ENCODE peak calls at places on chromosomes 1 and 21, in nine cellular contexts. P, H, B, G, K, N, D, O and X are unnamed samples.

GRCh38 chr1:14710331-14710730 is 111.8 kb downstream of the KAZN start:
- DNase-seq in P (no peak), H (no peak), B (no peak), G (no peak), K (no peak), N (no peak), D (no peak), O (no peak), X (no peak)

GRCh38 chr1:24996983-24997893 is 67.2 kb upstream of the RUNX3 start:
- DNase-seq in P (no peak), H (no peak), B (no peak), G (no peak), K (no peak), N (no peak), D (no peak), O (no peak), X (no peak)

GRCh38 chr1:183414365-183414764 is 3.8 kb downstream of the NMNAT2 start:
- DNase-seq in P (no peak), H (no peak), B (no peak), G (no peak), K (no peak), N (no peak), D (no peak), O (no peak), X (no peak)

GRCh38 chr1:157411064-157411463 is 141.3 kb downstream of the FCRL5 start:
- DNase-seq in P (no peak), H (no peak), B (no peak), G (no peak), K (no peak), N (no peak), D (no peak), O (no peak), X (no peak)

GRCh38 chr1:53652441-53653199 is 86.3 kb downstream of the GLIS1 start:
- DNase-seq in P (no peak), H (no peak), B (no peak), G (no peak), K (no peak), N (no peak), D (no peak), O (no peak), X (no peak)

GRCh38 chr1:85059563-85059962 is 11.3 kb upstream of the MCOLN3 start:
- DNase-seq in P (no peak), H (no peak), B (no peak), G (no peak), K (no peak), N (no peak), D (no peak), O (no peak), X (no peak)

GRCh38 chr1:91406773-91407389 is 2.2 kb upstream of the HFM1 start:
- DNase-seq in P (peak), H (no peak), B (no peak), G (no peak), K (no peak), N (no peak), D (peak), O (no peak), X (no peak)

GRCh38 chr1:65002156-65002507 is 35.8 kb upstream of the JAK1 start:
- DNase-seq in P (no peak), H (no peak), B (no peak), G (no peak), K (no peak), N (peak), D (no peak), O (no peak), X (no peak)

GRCh38 chr1:57966751-57967406 is 543.0 kb upstream of the DAB1 start:
- DNase-seq in P (no peak), H (peak), B (no peak), G (no peak), K (peak), N (no peak), D (no peak), O (no peak), X (no peak)

GRCh38 chr1:206658981-206659273 is 23.6 kb downstream of the DYRK3 start:
- DNase-seq in P (no peak), H (no peak), B (no peak), G (no peak), K (no peak), N (no peak), D (no peak), O (no peak), X (no peak)

GRCh38 chr1:179141592-179142244 is 59.8 kb downstream of the TOR3A start:
- DNase-seq in P (peak), H (no peak), B (no peak), G (no peak), K (no peak), N (no peak), D (no peak), O (no peak), X (peak)

GRCh38 chr1:27569506-27570382 is 34.2 kb downstream of the AHDC1 start:
- DNase-seq in P (no peak), H (no peak), B (no peak), G (no peak), K (no peak), N (no peak), D (no peak), O (no peak), X (no peak)

GRCh38 chr1:27570383-27570755 is 33.6 kb downstream of the AHDC1 start:
- DNase-seq in P (no peak), H (no peak), B (no peak), G (no peak), K (no peak), N (no peak), D (no peak), O (no peak), X (no peak)

GRCh38 chr1:27571439-27572018 is 32.4 kb downstream of the AHDC1 start:
- DNase-seq in P (no peak), H (no peak), B (no peak), G (no peak), K (no peak), N (no peak), D (no peak), O (no peak), X (no peak)

GRCh38 chr1:27572019-27572678 is 31.8 kb downstream of the AHDC1 start:
- DNase-seq in P (peak), H (no peak), B (no peak), G (no peak), K (no peak), N (no peak), D (no peak), O (no peak), X (no peak)

DNA sequence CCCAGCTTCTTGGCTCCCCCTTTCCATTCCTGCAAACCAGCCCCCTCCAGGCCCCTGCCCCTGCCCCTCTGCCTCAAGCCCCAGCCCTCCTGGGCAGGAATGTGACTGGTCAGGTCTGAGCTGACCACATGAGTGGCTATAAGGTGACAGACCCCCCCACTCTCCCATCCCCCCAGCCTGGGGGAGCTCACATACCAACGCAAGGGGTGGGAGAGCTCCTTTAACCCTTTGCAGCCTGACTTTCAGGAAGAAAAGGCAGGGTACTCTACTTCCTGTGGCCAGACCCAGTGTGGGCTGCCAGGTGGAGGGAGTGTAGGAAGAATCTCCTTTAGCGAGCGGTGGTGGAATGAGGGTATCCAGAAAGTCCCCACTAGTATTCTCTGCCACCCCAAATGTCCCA is 33.1 kb downstream of the AHDC1 start:
- DNase-seq in P (no peak), H (no peak), B (no peak), G (no peak), K (no peak), N (no peak), D (no peak), O (no peak), X (no peak)
- H3K4me3 ChIP-seq in P (no peak), H (no peak), B (no peak), G (no peak), K (no peak), N (no peak), D (no peak), O (no peak), X (no peak)

GRCh38 chr21:30444204-30444603 is 4.1 kb downstream of the KRTAP15-1 start:
- DNase-seq in P (no peak), H (no peak), B (no peak), G (no peak), K (no peak), N (no peak), D (no peak), O (no peak), X (no peak)
- TF ChIP-seq CTCF in P (no peak), H (no peak), B (no peak), G (no peak), K (no peak), N (no peak), D (no peak), O (no peak), X (no peak)

DNA sequence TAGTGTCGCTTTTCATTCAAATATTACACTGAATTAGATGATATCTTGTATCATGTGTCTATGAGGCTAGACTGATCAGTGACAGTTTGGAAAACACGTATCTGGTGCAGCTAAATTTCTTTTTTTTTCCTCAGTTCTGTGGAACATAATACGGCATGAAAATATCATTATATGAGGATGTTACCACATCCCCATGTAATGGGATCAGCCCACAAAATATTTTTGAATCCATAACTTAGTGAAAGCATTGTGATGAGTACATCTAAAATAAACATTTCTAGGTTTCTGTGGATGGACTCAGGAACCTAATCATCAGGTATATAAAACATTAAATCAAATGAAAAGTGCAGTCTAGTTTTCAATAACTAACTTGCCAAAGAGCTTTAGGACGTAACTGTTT is 356.3 kb downstream of the USP25 start:
- DNase-seq in P (no peak), H (no peak), B (no peak), G (no peak), K (no peak), N (no peak), D (no peak), O (no peak), X (no peak)
- H3K4me3 ChIP-seq in P (no peak), H (no peak), B (no peak), G (no peak), K (no peak), N (peak), D (no peak), O (no peak), X (no peak)

DNA sequence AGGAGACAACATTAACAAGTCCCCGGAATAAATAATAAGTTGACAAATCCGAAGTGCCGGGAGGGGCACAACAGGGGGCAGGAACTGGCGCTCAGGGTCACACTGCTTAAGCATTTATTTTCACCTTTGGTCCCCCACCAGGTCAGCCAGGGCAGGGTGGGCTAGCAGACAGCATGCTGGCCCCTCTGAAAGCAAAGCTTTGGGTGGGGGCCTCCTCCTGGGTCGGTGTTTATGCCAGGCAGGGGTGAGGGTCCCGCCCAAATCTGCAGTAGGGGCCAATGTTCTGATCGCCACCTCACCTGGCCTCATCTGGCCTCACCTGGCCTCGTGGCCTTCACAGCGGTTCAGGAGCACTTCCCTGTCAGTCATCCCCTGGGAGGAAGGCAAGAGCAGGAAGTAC is 8.2 kb upstream of the FAM131C start:
- DNase-seq in P (no peak), H (no peak), B (no peak), G (no peak), K (no peak), N (no peak), D (no peak), O (no peak), X (no peak)
- TF ChIP-seq CTCF in P (no peak), H (no peak), B (no peak), G (no peak), K (no peak), N (no peak), D (no peak), O (no peak), X (no peak)

GRCh38 chr1:2896824-2897223 is 95.3 kb upstream of the TTC34 start:
- DNase-seq in P (no peak), H (no peak), B (no peak), G (no peak), K (no peak), N (no peak), D (no peak), O (no peak), X (no peak)
- H3K4me3 ChIP-seq in P (no peak), H (no peak), B (no peak), G (no peak), K (no peak), N (no peak), D (no peak), O (no peak), X (no peak)

GRCh38 chr21:31917108-31917507 is 44.3 kb downstream of the HUNK start:
- DNase-seq in P (no peak), H (no peak), B (no peak), G (no peak), K (no peak), N (no peak), D (no peak), O (no peak), X (no peak)

GRCh38 chr21:31921079-31921478 is 48.3 kb downstream of the HUNK start:
- DNase-seq in P (no peak), H (no peak), B (no peak), G (no peak), K (no peak), N (no peak), D (no peak), O (no peak), X (no peak)

GRCh38 chr21:31915566-31915965 is 42.7 kb downstream of the HUNK start:
- DNase-seq in P (no peak), H (no peak), B (no peak), G (no peak), K (no peak), N (no peak), D (no peak), O (no peak), X (no peak)

GRCh38 chr21:31920275-31920674 is 47.5 kb downstream of the HUNK start:
- DNase-seq in P (no peak), H (no peak), B (no peak), G (no peak), K (no peak), N (no peak), D (no peak), O (no peak), X (no peak)

DNA sequence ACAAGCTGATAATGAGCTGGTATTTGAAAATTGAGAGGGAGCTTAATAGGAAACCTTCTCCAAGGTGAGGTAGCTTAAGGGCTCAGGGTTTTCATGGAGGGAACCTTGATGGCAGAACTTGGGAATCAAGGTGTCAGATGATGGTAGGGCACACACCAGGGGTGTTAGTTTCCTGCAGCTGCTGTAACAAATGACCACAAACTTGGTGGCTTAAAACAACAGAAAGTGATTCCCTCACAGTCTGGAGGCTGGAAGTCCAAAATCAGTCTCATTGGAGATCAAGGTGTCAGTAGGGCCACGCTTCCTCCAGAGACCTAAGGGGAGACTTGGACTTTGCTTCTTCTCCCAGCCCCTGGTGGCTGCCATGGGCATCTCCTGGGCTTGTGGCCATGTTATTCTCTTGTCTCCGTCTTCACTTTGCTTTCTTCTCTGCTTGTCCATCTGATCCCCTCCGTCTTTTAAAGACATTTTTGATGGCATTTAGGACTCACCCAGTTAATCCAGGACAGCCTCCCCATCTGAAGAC is 45.5 kb downstream of the HUNK start:
- DNase-seq in P (no peak), H (no peak), B (no peak), G (no peak), K (no peak), N (no peak), D (no peak), O (no peak), X (no peak)
- TF ChIP-seq CTCF in P (no peak), H (no peak), B (no peak), G (no peak), K (no peak), N (no peak), D (no peak), O (peak), X (no peak)

GRCh38 chr1:20474333-20474975 is 11.6 kb downstream of the CAMK2N1 start:
- DNase-seq in P (peak), H (no peak), B (no peak), G (no peak), K (no peak), N (no peak), D (no peak), O (no peak), X (no peak)

GRCh38 chr1:20472121-20472520 is 13.9 kb downstream of the CAMK2N1 start:
- DNase-seq in P (no peak), H (no peak), B (no peak), G (no peak), K (no peak), N (no peak), D (no peak), O (no peak), X (no peak)

GRCh38 chr1:20475002-20475401 is 11.0 kb downstream of the CAMK2N1 start:
- DNase-seq in P (no peak), H (no peak), B (peak), G (no peak), K (no peak), N (no peak), D (no peak), O (no peak), X (no peak)

GRCh38 chr1:20473894-20474293 is 12.1 kb downstream of the CAMK2N1 start:
- DNase-seq in P (no peak), H (no peak), B (no peak), G (no peak), K (no peak), N (no peak), D (no peak), O (no peak), X (no peak)

GRCh38 chr1:20472860-20473711 is 12.9 kb downstream of the CAMK2N1 start:
- DNase-seq in P (peak), H (no peak), B (peak), G (no peak), K (no peak), N (peak), D (peak), O (no peak), X (no peak)
- H3K4me3 ChIP-seq in P (no peak), H (no peak), B (no peak), G (no peak), K (no peak), N (no peak), D (no peak), O (no peak), X (no peak)